ENCODE peak calls at places on chromosomes 6 and 20, in five cellular contexts. X is RKO, I is NCI-H2029 treated with DMSO at 0.1 percent for 48 hours, B is NCI-H345, E is lung microvascular endothelial cell. U is an unnamed sample.
A peak's percentile ranks its signal among the peaks of the same experiment; 100 is the strongest.

GRCh38 chr6:128305228-128305627 is 215.2 kb downstream of the PTPRK start:
- DNase-seq in X (no peak), I (no peak), B (no peak), E (peak; percentile 17), U (no peak)

GRCh38 chr6:110295451-110296145 is 62.6 kb downstream of the METTL24 start:
- DNase-seq in X (no peak), I (no peak), B (no peak), E (no peak), U (no peak)

GRCh38 chr6:85574932-85575598 is 18.6 kb downstream of the SNX14 start:
- DNase-seq in X (peak; percentile 60), I (no peak), B (no peak), E (peak; percentile 64), U (no peak)

GRCh38 chr20:57047281-57048026 is 219.0 kb downstream of the BMP7 start:
- DNase-seq in X (peak; percentile 12), I (no peak), B (peak; percentile 58), E (no peak), U (no peak)

GRCh38 chr6:455006-455585 is 63.5 kb downstream of the IRF4 start:
- DNase-seq in X (peak; percentile 12), I (no peak), B (no peak), E (no peak), U (no peak)

GRCh38 chr6:20931093-20931492 is 396.8 kb downstream of the CDKAL1 start:
- DNase-seq in X (no peak), I (no peak), B (no peak), E (peak; percentile 26), U (no peak)

GRCh38 chr20:60326821-60327220 is 368.6 kb downstream of the CDH26 start:
- DNase-seq in X (no peak), I (no peak), B (no peak), E (no peak), U (no peak)

GRCh38 chr20:49345538-49345937 is 67.7 kb upstream of the ZNFX1 start:
- DNase-seq in X (peak; percentile 45), I (no peak), B (no peak), E (peak; percentile 25), U (no peak)

GRCh38 chr20:32573167-32573851 is 11.8 kb downstream of the NOL4L start:
- DNase-seq in X (no peak), I (no peak), B (no peak), E (no peak), U (no peak)

GRCh38 chr20:55160022-55160421 is 684.6 kb downstream of the DOK5 start:
- DNase-seq in X (peak; percentile 21), I (no peak), B (no peak), E (no peak), U (no peak)

GRCh38 chr6:145602927-145603326 is 132.4 kb downstream of the EPM2A start:
- DNase-seq in X (no peak), I (no peak), B (no peak), E (no peak), U (no peak)

GRCh38 chr20:62624325-62624690 is 18.0 kb upstream of the SLCO4A1 start:
- DNase-seq in X (no peak), I (no peak), B (no peak), E (peak; percentile 19), U (no peak)

U was measured in NCI-H1105 treated with DMSO at 0.1 percent for 48 hours.